ENCODE peak calls at places on chromosomes 7 and 10, in six cellular contexts. F, J, O, T, H and C are unnamed samples.

GRCh38 chr10:100186813-100187212 is 984 bp upstream of the ERLIN1 start:
- DNase-seq in F (no peak), J (peak), O (peak), T (no peak), H (no peak), C (peak)

GRCh38 chr10:114691442-114691941 is 33.4 kb upstream of the ABLIM1 start:
- DNase-seq in F (no peak), J (no peak), O (no peak), T (peak), H (no peak), C (no peak)

GRCh38 chr10:24247841-24248240 is 38.9 kb downstream of the KIAA1217 start:
- DNase-seq in F (no peak), J (no peak), O (no peak), T (no peak), H (no peak), C (no peak)

GRCh38 chr10:115432188-115432819 is 339.1 kb downstream of the ATRNL1 start:
- DNase-seq in F (peak), J (peak), O (no peak), T (peak), H (peak), C (no peak)

GRCh38 chr10:84026821-84027257 is 112.5 kb upstream of the GHITM start:
- DNase-seq in F (peak), J (peak), O (no peak), T (no peak), H (no peak), C (peak)

GRCh38 chr7:84216477-84216876 is 21.9 kb upstream of the SEMA3A start:
- DNase-seq in F (no peak), J (no peak), O (no peak), T (no peak), H (no peak), C (no peak)

GRCh38 chr7:88184848-88185304 is 35.0 kb downstream of the SRI start:
- DNase-seq in F (no peak), J (no peak), O (no peak), T (peak), H (peak), C (no peak)

GRCh38 chr10:126528320-126528835 is 140.1 kb upstream of the ADAM12 start:
- DNase-seq in F (no peak), J (no peak), O (no peak), T (no peak), H (no peak), C (no peak)

GRCh38 chr7:51031791-51032484 is 249.2 kb upstream of the GRB10 start:
- DNase-seq in F (no peak), J (no peak), O (no peak), T (no peak), H (no peak), C (no peak)

GRCh38 chr10:31358688-31359330 is 39.8 kb downstream of the ZEB1 start:
- DNase-seq in F (no peak), J (no peak), O (no peak), T (no peak), H (no peak), C (no peak)

GRCh38 chr7:138656952-138657351 is 44.2 kb downstream of the SVOPL start:
- DNase-seq in F (no peak), J (no peak), O (no peak), T (no peak), H (no peak), C (no peak)

GRCh38 chr10:95650232-95650631 is 6.3 kb downstream of the ALDH18A1 start:
- DNase-seq in F (no peak), J (no peak), O (no peak), T (no peak), H (no peak), C (no peak)

GRCh38 chr7:93715234-93715633 is 140.7 kb upstream of the CALCR start:
- DNase-seq in F (peak), J (peak), O (peak), T (peak), H (peak), C (peak)

GRCh38 chr7:111175908-111176307 is 85.0 kb downstream of the LRRN3 start:
- DNase-seq in F (no peak), J (peak), O (no peak), T (no peak), H (no peak), C (no peak)

GRCh38 chr7:52088008-52088787 is 771.6 kb upstream of the COBL start:
- DNase-seq in F (no peak), J (no peak), O (no peak), T (peak), H (no peak), C (no peak)

GRCh38 chr7:5691536-5692090 is 89.8 kb downstream of the RNF216 start:
- DNase-seq in F (no peak), J (no peak), O (no peak), T (peak), H (no peak), C (no peak)
- H3K4me3 ChIP-seq in F (no peak), J (no peak), O (no peak), T (no peak), H (no peak), C (no peak)

GRCh38 chr10:8052970-8053445 is 1.5 kb upstream of the GATA3 start:
- DNase-seq in F (no peak), J (no peak), O (no peak), T (no peak), H (no peak), C (no peak)

GRCh38 chr10:8052344-8052969 is 2.0 kb upstream of the GATA3 start:
- DNase-seq in F (no peak), J (no peak), O (no peak), T (peak), H (no peak), C (no peak)

GRCh38 chr10:8054243-8054497 is 318 bp upstream of the GATA3 start:
- DNase-seq in F (peak), J (no peak), O (no peak), T (peak), H (no peak), C (no peak)

GRCh38 chr10:8054498-8055407 is at the start of gene GATA3:
- DNase-seq in F (peak), J (peak), O (peak), T (peak), H (no peak), C (no peak)

DNA sequence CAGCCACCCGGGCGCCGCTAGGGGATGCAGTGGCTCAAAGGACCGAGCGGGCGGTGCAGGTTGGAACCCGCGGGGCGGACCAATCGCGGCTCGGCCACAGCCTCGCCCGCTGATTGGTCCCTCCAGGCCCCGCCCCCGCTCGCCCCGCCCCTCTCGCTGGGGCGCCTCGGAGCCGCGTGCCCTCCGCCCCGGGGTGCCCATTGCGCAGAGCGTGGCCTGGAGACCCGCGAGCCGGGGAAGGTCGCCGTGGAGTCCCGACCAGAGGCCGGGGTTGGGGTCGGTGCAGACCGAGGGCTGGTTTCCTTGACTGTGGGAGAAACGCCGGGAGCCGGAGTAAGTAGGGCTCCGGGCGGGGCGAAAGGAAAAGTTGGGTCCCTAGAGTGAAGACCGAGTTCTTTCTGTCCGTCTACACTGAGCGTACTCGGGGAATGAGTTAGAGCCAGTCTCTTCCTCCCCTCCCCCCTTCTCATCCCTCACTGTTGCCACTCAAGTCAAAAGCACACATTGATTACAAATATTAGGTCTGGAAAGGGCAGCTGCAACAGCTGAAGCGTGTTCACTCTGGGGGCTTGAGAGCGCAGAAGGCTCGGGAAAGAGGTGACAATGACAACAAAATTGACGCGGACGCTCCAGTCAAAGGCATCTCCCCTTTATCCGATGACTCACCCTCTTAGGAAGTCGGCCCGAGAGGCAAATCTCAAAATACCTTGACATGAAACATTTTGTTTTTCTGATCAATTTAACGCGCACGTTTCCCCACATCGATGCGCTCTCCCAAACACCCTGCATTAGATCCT is 844 bp upstream of the GATA3 start:
- DNase-seq in F (peak), J (peak), O (peak), T (peak), H (peak), C (peak)
- H3K4me3 ChIP-seq in F (peak), J (peak), O (peak), T (peak), H (peak), C (no peak)

GRCh38 chr10:17387861-17388503 is 66.4 kb downstream of the ST8SIA6 start:
- DNase-seq in F (no peak), J (no peak), O (no peak), T (peak), H (no peak), C (no peak)
- H3K4me3 ChIP-seq in F (no peak), J (no peak), O (no peak), T (no peak), H (no peak), C (no peak)

DNA sequence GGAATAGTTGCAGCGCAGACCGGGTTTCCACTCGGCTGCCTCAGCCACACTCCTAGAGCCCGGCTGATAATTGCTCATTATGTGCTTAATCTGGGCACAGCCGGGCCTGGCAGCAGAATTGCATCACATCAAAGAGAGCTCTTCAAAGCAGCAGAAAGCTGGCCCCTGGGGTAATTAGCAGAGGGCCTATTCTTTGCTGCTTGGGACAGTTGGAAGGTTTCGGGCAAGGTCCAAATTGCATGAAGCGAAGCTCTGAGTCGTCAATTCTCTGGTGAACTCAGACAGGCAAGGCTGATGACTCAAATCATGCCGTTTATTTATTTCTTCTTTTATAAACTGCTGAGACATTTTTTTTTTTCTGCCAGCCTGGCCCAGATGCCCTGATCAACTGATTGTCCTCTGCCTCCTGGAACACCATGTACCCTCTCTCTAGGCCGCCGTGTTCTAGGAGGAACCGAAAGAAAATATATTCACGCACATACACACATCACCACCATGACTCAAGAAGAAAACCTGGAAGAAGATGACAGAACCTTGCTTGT is 242.2 kb downstream of the RAB11FIP2 start:
- DNase-seq in F (no peak), J (no peak), O (no peak), T (no peak), H (no peak), C (no peak)
- H3K4me3 ChIP-seq in F (no peak), J (no peak), O (no peak), T (no peak), H (no peak), C (no peak)

GRCh38 chr7:45001826-45002225 is 1.8 kb downstream of the CCM2 start:
- DNase-seq in F (no peak), J (no peak), O (no peak), T (no peak), H (no peak), C (no peak)
- H3K4me3 ChIP-seq in F (no peak), J (peak), O (no peak), T (no peak), H (no peak), C (no peak)

GRCh38 chr10:70052462-70053211 is at the start of gene MACROH2A2:
- DNase-seq in F (peak), J (no peak), O (no peak), T (peak), H (peak), C (peak)
- H3K4me3 ChIP-seq in F (peak), J (peak), O (peak), T (peak), H (peak), C (peak)